ENCODE peak calls at places on chromosomes 5 and 9, in four cellular contexts. G is Calu3, A is progenitor cell of endocrine pancreas, B is AG04450. S is an unnamed sample.

GRCh38 chr5:57749396-57749795 is 266.8 kb upstream of the ACTBL2 start:
- DNase-seq in G (no peak), B (no peak), A (no peak), S (no peak)

GRCh38 chr5:40021007-40021406 is 596.2 kb upstream of the DAB2 start:
- DNase-seq in B (no peak), A (no peak), G (no peak), S (no peak)

GRCh38 chr9:130039504-130040147 is 3.4 kb downstream of the FNBP1 start:
- DNase-seq in G (no peak), A (no peak), B (no peak), S (no peak)

GRCh38 chr5:81554647-81555046 is 160.7 kb upstream of the ACOT12 start:
- DNase-seq in G (no peak), A (no peak), B (no peak), S (no peak)

GRCh38 chr5:119287547-119288073 is 68.2 kb upstream of the TNFAIP8 start:
- DNase-seq in B (no peak), G (no peak), A (no peak), S (no peak)

GRCh38 chr5:55438931-55439477 is 95.8 kb downstream of the PLPP1 start:
- DNase-seq in G (no peak), A (no peak), B (peak; percentile 68), S (no peak)

GRCh38 chr5:181188700-181189362 is 16.2 kb downstream of the TRIM7 start:
- DNase-seq in A (peak; percentile 71), B (peak; percentile 55), G (peak; percentile 84), S (peak; percentile 77)

GRCh38 chr5:171226096-171226495 is 83.0 kb upstream of the TLX3 start:
- DNase-seq in G (no peak), B (no peak), A (no peak), S (no peak)

GRCh38 chr5:15693933-15694332 is 194.0 kb downstream of the FBXL7 start:
- DNase-seq in B (no peak), A (no peak), G (no peak), S (no peak)

GRCh38 chr5:109529520-109529919 is 119.7 kb upstream of the PJA2 start:
- DNase-seq in A (no peak), G (no peak), B (no peak), S (no peak)

GRCh38 chr9:129491486-129491855 is 129.4 kb downstream of the C9orf50 start:
- DNase-seq in G (no peak), A (no peak), B (no peak), S (no peak)

GRCh38 chr9:34644766-34645314 is 1.6 kb upstream of the GALT start:
- DNase-seq in A (no peak), B (no peak), G (no peak), S (no peak)

GRCh38 chr9:34647084-34647403 is 569 bp downstream of the GALT start:
- DNase-seq in G (no peak), B (no peak), A (no peak), S (no peak)

GRCh38 chr9:34647651-34648050 is 1.2 kb downstream of the GALT start:
- DNase-seq in A (no peak), B (no peak), G (no peak), S (no peak)

GRCh38 chr9:34648673-34649072 is 2.2 kb downstream of the GALT start:
- DNase-seq in G (no peak), A (no peak), B (no peak), S (no peak)

GRCh38 chr9:34646211-34647083 is at the start of gene GALT:
- DNase-seq in B (peak; percentile 45), A (peak; percentile 95), G (peak; percentile 95), S (peak; percentile 95)
- TF ChIP-seq CTCF in B (peak; percentile 68), A (peak; percentile 43), G (no peak), S (peak; percentile 26)

DNA sequence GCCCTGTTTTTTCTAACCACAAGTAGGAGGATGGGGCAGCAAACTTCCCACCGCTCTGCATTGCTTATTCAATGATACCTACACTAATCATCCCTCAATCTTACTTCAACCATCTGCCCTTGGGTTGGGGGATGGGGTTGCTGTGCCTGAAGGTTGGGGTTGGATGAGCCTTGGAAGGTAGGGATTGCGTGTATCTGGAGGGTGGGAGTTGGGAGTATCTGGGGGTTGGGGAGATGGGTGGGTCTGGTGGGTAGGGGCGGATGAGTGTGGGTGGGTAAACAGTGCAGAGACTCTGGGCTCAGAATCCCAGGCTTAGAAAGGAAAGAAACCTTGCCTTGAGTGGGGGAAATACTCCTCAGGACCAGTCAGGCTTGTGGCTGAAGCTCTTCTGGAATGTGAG is 467.4 kb downstream of the DIRAS2 start:
- DNase-seq in A (no peak), G (no peak), B (no peak), S (no peak)
- TF ChIP-seq CTCF in A (no peak), G (no peak), B (no peak), S (no peak)

DNA sequence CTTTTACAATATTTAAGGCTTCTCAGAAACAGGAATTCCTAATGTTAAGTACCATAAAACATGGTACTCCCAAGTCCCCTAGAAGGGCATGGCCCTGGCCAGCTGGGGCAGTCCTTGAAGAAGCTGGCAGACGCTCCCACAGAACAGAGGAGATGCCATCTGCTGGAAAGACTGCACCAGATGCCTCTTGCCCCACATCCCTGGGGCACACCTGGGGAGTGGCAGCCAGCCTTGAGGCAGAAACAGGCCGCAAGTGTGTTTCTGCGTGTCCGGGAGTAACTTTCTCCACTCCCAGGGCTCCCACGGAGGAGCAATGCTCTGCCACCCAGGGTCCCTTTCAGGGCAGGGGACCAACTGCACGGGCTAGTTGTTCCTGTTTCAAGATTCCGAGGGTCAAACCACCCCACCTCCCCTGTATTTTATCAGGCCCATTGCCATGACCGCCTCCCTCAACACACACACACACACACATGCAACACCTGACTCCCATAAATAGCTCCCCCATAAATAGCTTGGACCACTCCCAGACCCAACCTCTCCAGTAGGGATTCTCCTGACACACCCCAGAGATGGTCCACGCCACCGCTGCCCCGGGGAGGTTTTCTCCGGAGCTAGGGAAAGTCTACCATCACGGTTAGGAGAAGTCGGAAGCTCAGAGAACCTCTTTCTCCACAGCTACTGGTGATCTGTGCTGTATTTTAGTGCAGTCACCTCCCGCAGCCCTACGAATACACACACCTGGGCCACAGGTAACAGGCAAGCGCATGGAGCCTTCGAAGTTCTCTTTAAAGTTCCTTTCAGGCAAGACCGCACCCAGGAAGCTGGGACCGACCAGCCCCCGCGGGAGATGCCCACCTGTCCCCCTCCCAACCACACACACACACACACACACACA is 1.5 kb downstream of the SPOCK1 start:
- DNase-seq in A (no peak), B (no peak), G (no peak), S (no peak)
- TF ChIP-seq CTCF in A (no peak), B (no peak), G (no peak), S (no peak)

DNA sequence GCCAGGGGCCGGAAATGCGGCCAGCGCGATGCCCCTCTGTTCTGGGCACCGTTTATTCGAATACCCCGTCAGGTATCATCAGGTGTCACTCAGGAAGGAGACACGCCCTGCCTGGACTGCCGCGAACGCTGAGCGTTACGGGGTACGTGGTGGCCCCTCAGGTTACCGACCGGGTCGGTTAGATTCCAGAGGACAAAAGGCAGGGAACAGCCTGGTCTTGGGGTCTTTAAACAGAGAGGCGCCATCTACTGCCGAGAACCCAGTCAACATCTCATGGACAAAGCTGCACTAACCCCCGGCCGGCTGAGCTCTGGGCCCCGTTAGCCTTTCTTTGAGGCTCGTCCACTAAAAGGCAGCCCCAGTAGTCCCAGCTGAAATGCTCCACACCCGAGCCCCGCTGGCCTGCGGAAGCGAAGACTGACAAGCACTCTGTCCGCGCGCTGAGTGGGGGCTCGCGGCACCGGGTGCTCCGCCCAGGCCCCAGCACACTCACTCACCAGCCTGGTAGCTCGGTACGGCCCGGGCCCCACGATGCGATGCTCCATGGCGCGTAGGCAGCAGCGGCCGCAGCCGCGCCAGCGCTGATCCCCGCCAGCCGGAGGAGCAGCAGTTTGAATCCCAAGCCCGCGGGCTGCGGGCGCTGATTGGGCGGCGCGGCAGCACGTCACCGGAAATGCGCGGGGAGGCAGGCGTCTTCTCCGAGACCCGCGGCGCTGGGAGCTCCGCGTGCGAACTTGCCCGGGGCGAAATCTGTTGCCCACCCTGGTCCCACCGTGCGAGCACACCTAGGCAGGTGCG is at the start of gene DEPDC1B:
- DNase-seq in A (peak; percentile 82), B (peak; percentile 65), G (peak; percentile 94), S (peak; percentile 90)
- TF ChIP-seq CTCF in A (peak; percentile 56), B (peak; percentile 58), G (no peak), S (no peak)

S was measured in endothelial cell.